ENCODE peak calls at places on chromosomes 7 and 10, in nine cellular contexts. D is RWPE1, Z is D721Med, M is kidney, V is nephron progenitor cell, O is cerebellar cortex, C is NCI-H2107, A is AML-193, U is cardiac muscle cell. I is an unnamed sample.

GRCh38 chr7:5237286-5237685 is 45.5 kb upstream of the SLC29A4 start:
- DNase-seq in V (no peak), C (no peak), Z (no peak), U (peak; percentile 78), A (peak; percentile 72), O (peak; percentile 82), D (no peak), M (no peak), I (peak; percentile 57)

GRCh38 chr10:58267713-58268453 is at the start of gene IPMK:
- DNase-seq in O (peak; percentile 88), Z (no peak), V (peak; percentile 96), U (peak; percentile 95), C (peak; percentile 66), D (peak; percentile 74), M (peak; percentile 98), A (peak; percentile 67), I (peak; percentile 87)

GRCh38 chr7:125857606-125858005 is 928.0 kb upstream of the POT1 start:
- DNase-seq in M (no peak), O (no peak), Z (no peak), U (no peak), C (no peak), V (no peak), A (no peak), D (no peak), I (no peak)

GRCh38 chr7:47571355-47572100 is 10.4 kb downstream of the TNS3 start:
- DNase-seq in D (peak; percentile 45), U (peak; percentile 89), O (no peak), A (no peak), V (no peak), C (no peak), Z (no peak), M (peak; percentile 92), I (peak; percentile 89)

GRCh38 chr10:114632869-114633715 is 25.0 kb downstream of the ABLIM1 start:
- DNase-seq in M (peak; percentile 78), V (no peak), U (peak; percentile 64), D (peak; percentile 59), O (peak; percentile 69), Z (no peak), A (no peak), C (no peak), I (peak; percentile 90)

GRCh38 chr7:34025579-34025978 is 120.2 kb downstream of the BMPER start:
- DNase-seq in U (no peak), M (no peak), C (no peak), Z (no peak), D (no peak), A (no peak), V (no peak), O (no peak), I (no peak)

GRCh38 chr7:69204936-69205335 is 393.3 kb upstream of the AUTS2 start:
- DNase-seq in A (no peak), C (peak; percentile 43), M (no peak), D (no peak), U (peak; percentile 7), V (no peak), Z (no peak), O (no peak), I (no peak)

GRCh38 chr7:93175219-93175618 is 27.0 kb upstream of the SAMD9L start:
- DNase-seq in D (no peak), O (no peak), C (no peak), Z (no peak), A (no peak), U (no peak), M (peak; percentile 34), V (no peak), I (no peak)

GRCh38 chr10:89793649-89794254 is 92.4 kb downstream of the KIF20B start:
- DNase-seq in O (peak; percentile 55), C (peak; percentile 34), V (peak; percentile 43), Z (peak; percentile 26), U (peak; percentile 87), D (peak; percentile 83), A (peak; percentile 39), M (no peak), I (peak; percentile 80)

GRCh38 chr10:21401196-21401595 is 124.3 kb downstream of the SKIDA1 start:
- DNase-seq in V (no peak), Z (no peak), A (no peak), M (no peak), D (no peak), C (no peak), O (no peak), U (no peak), I (no peak)

GRCh38 chr10:110074986-110075664 is 67.3 kb downstream of the ADD3 start:
- DNase-seq in V (no peak), D (peak; percentile 45), A (no peak), M (no peak), Z (no peak), U (peak; percentile 88), O (no peak), C (no peak), I (peak; percentile 53)

GRCh38 chr7:16962986-16963385 is 81.2 kb upstream of the AGR3 start:
- DNase-seq in O (no peak), D (no peak), V (no peak), Z (no peak), C (no peak), M (no peak), U (no peak), A (no peak), I (no peak)

GRCh38 chr7:111380945-111381344 is 181.3 kb downstream of the IMMP2L start:
- DNase-seq in M (no peak), Z (no peak), O (no peak), A (no peak), D (no peak), V (no peak), C (no peak), U (no peak), I (no peak)

GRCh38 chr10:37563715-37564108 is 293.7 kb downstream of the ZNF248 start:
- DNase-seq in A (no peak), C (no peak), Z (no peak), U (no peak), D (no peak), O (no peak), V (no peak), M (no peak), I (no peak)

GRCh38 chr7:117012284-117013174 is 59.2 kb downstream of the ST7 start:
- DNase-seq in D (peak; percentile 44), O (no peak), A (peak; percentile 63), U (peak; percentile 53), M (no peak), Z (no peak), V (no peak), C (peak; percentile 11), I (no peak)

GRCh38 chr7:129427646-129428045 is 6.6 kb upstream of the STRIP2 start:
- DNase-seq in V (no peak), C (no peak), D (no peak), U (peak; percentile 17), Z (no peak), A (no peak), M (no peak), O (no peak), I (no peak)

GRCh38 chr7:68078311-68078710 is 1081.7 kb downstream of the TYW1 start:
- DNase-seq in C (no peak), A (no peak), Z (no peak), M (no peak), V (no peak), O (no peak), D (no peak), U (no peak), I (no peak)

GRCh38 chr10:43237631-43238446 is 29.0 kb downstream of the RASGEF1A start:
- DNase-seq in M (peak; percentile 39), U (no peak), A (no peak), D (no peak), O (no peak), C (no peak), V (no peak), Z (no peak), I (no peak)

I was measured in SJCRH30.